ENCODE peak calls at places on chromosomes 1 and 21, in seven cellular contexts. One of them, this sample, is unnamed.

GRCh38 chr1:56911098-56911497 is 54.7 kb downstream of the C8B start:
- DNase-seq in body of pancreas: no peak
- DNase-seq in astrocyte: peak
- DNase-seq in lower lobe of right lung: no peak
- DNase-seq in fibroblast of lung: peak
- DNase-seq in HCT116: no peak
- DNase-seq in RWPE1: peak
- DNase-seq in this sample: peak

GRCh38 chr1:24084050-24084449 is 27.9 kb downstream of the MYOM3 start:
- DNase-seq in RWPE1: no peak
- DNase-seq in HCT116: no peak
- DNase-seq in fibroblast of lung: no peak
- DNase-seq in astrocyte: no peak
- DNase-seq in body of pancreas: no peak
- DNase-seq in lower lobe of right lung: peak
- DNase-seq in this sample: no peak

GRCh38 chr1:203227684-203228083 is 1.8 kb downstream of the CHIT1 start:
- DNase-seq in fibroblast of lung: no peak
- DNase-seq in RWPE1: no peak
- DNase-seq in astrocyte: no peak
- DNase-seq in lower lobe of right lung: no peak
- DNase-seq in body of pancreas: no peak
- DNase-seq in HCT116: no peak
- DNase-seq in this sample: no peak

GRCh38 chr21:28229811-28230210 is 762.9 kb downstream of the LTN1 start:
- DNase-seq in lower lobe of right lung: no peak
- DNase-seq in astrocyte: peak
- DNase-seq in body of pancreas: no peak
- DNase-seq in fibroblast of lung: peak
- DNase-seq in RWPE1: peak
- DNase-seq in HCT116: no peak
- DNase-seq in this sample: peak

GRCh38 chr1:117838911-117839310 is 90.5 kb downstream of the GDAP2 start:
- DNase-seq in RWPE1: no peak
- DNase-seq in HCT116: no peak
- DNase-seq in body of pancreas: no peak
- DNase-seq in lower lobe of right lung: no peak
- DNase-seq in fibroblast of lung: peak
- DNase-seq in astrocyte: peak
- DNase-seq in this sample: peak

GRCh38 chr1:38589036-38589435 is 270.5 kb downstream of the RRAGC start:
- DNase-seq in fibroblast of lung: peak
- DNase-seq in HCT116: no peak
- DNase-seq in astrocyte: peak
- DNase-seq in body of pancreas: peak
- DNase-seq in RWPE1: peak
- DNase-seq in lower lobe of right lung: no peak
- DNase-seq in this sample: peak

GRCh38 chr1:55826413-55827080 is 611.4 kb upstream of the USP24 start:
- DNase-seq in fibroblast of lung: no peak
- DNase-seq in lower lobe of right lung: no peak
- DNase-seq in astrocyte: no peak
- DNase-seq in body of pancreas: no peak
- DNase-seq in RWPE1: no peak
- DNase-seq in HCT116: no peak
- DNase-seq in this sample: no peak

GRCh38 chr1:38578444-38578951 is 281.1 kb downstream of the RRAGC start:
- DNase-seq in HCT116: no peak
- DNase-seq in body of pancreas: no peak
- DNase-seq in astrocyte: no peak
- DNase-seq in RWPE1: no peak
- DNase-seq in lower lobe of right lung: peak
- DNase-seq in fibroblast of lung: no peak
- DNase-seq in this sample: no peak

GRCh38 chr1:119374208-119374877 is 5.8 kb downstream of the HAO2 start:
- DNase-seq in HCT116: no peak
- DNase-seq in body of pancreas: no peak
- DNase-seq in astrocyte: peak
- DNase-seq in RWPE1: no peak
- DNase-seq in fibroblast of lung: no peak
- DNase-seq in lower lobe of right lung: no peak
- DNase-seq in this sample: no peak

GRCh38 chr1:55287732-55288131 is 72.6 kb upstream of the USP24 start:
- DNase-seq in body of pancreas: no peak
- DNase-seq in lower lobe of right lung: no peak
- DNase-seq in HCT116: no peak
- DNase-seq in astrocyte: no peak
- DNase-seq in RWPE1: no peak
- DNase-seq in fibroblast of lung: no peak
- DNase-seq in this sample: no peak

GRCh38 chr1:54278941-54279422 is 79.0 kb downstream of the MRPL37 start:
- DNase-seq in fibroblast of lung: peak
- DNase-seq in body of pancreas: peak
- DNase-seq in astrocyte: peak
- DNase-seq in HCT116: no peak
- DNase-seq in RWPE1: no peak
- DNase-seq in lower lobe of right lung: no peak
- DNase-seq in this sample: no peak

GRCh38 chr1:87878873-87879272 is 550.2 kb downstream of the LMO4 start:
- DNase-seq in body of pancreas: no peak
- DNase-seq in fibroblast of lung: peak
- DNase-seq in astrocyte: no peak
- DNase-seq in HCT116: no peak
- DNase-seq in lower lobe of right lung: no peak
- DNase-seq in RWPE1: no peak
- DNase-seq in this sample: no peak

GRCh38 chr1:26768755-26769154 is 19.0 kb upstream of the PIGV start:
- DNase-seq in HCT116: no peak
- DNase-seq in RWPE1: no peak
- DNase-seq in lower lobe of right lung: no peak
- DNase-seq in body of pancreas: peak
- DNase-seq in fibroblast of lung: peak
- DNase-seq in astrocyte: peak
- DNase-seq in this sample: peak

GRCh38 chr1:11569551-11569950 is 84.7 kb downstream of the FBXO2 start:
- DNase-seq in body of pancreas: no peak
- DNase-seq in astrocyte: no peak
- DNase-seq in HCT116: no peak
- DNase-seq in RWPE1: peak
- DNase-seq in fibroblast of lung: no peak
- DNase-seq in lower lobe of right lung: no peak
- DNase-seq in this sample: no peak

GRCh38 chr1:6234502-6235295 is 1.1 kb downstream of the ICMT start:
- DNase-seq in HCT116: no peak
- DNase-seq in lower lobe of right lung: no peak
- DNase-seq in fibroblast of lung: no peak
- DNase-seq in astrocyte: peak
- DNase-seq in body of pancreas: no peak
- DNase-seq in RWPE1: no peak
- DNase-seq in this sample: no peak

GRCh38 chr1:244896550-244896949 is 32.2 kb upstream of the HNRNPU start:
- DNase-seq in RWPE1: no peak
- DNase-seq in astrocyte: peak
- DNase-seq in HCT116: no peak
- DNase-seq in fibroblast of lung: peak
- DNase-seq in lower lobe of right lung: no peak
- DNase-seq in body of pancreas: no peak
- DNase-seq in this sample: peak

GRCh38 chr1:62058951-62059350 is 135.7 kb upstream of the L1TD1 start:
- DNase-seq in RWPE1: no peak
- DNase-seq in fibroblast of lung: no peak
- DNase-seq in lower lobe of right lung: no peak
- DNase-seq in astrocyte: no peak
- DNase-seq in body of pancreas: no peak
- DNase-seq in HCT116: no peak
- DNase-seq in this sample: no peak

GRCh38 chr21:28521932-28522826 is 470.5 kb downstream of the LTN1 start:
- DNase-seq in RWPE1: no peak
- DNase-seq in fibroblast of lung: peak
- DNase-seq in astrocyte: no peak
- DNase-seq in HCT116: no peak
- DNase-seq in body of pancreas: no peak
- DNase-seq in lower lobe of right lung: no peak
- DNase-seq in this sample: no peak

GRCh38 chr1:23524716-23525401 is 6.2 kb downstream of the E2F2 start:
- DNase-seq in body of pancreas: no peak
- DNase-seq in HCT116: no peak
- DNase-seq in lower lobe of right lung: no peak
- DNase-seq in fibroblast of lung: no peak
- DNase-seq in astrocyte: no peak
- DNase-seq in RWPE1: no peak
- DNase-seq in this sample: no peak

GRCh38 chr1:205714190-205714905 is 34.0 kb upstream of the SLC45A3 start:
- DNase-seq in body of pancreas: no peak
- DNase-seq in lower lobe of right lung: no peak
- DNase-seq in HCT116: no peak
- DNase-seq in RWPE1: peak
- DNase-seq in astrocyte: no peak
- DNase-seq in fibroblast of lung: peak
- DNase-seq in this sample: peak

GRCh38 chr21:29360799-29361765 is 62.4 kb downstream of the BACH1 start:
- DNase-seq in fibroblast of lung: no peak
- DNase-seq in RWPE1: no peak
- DNase-seq in HCT116: no peak
- DNase-seq in astrocyte: no peak
- DNase-seq in body of pancreas: peak
- DNase-seq in lower lobe of right lung: no peak
- DNase-seq in this sample: no peak

GRCh38 chr1:234875953-234876814 is 252.5 kb downstream of the TOMM20 start:
- DNase-seq in HCT116: no peak
- DNase-seq in fibroblast of lung: peak
- DNase-seq in RWPE1: no peak
- DNase-seq in lower lobe of right lung: peak
- DNase-seq in body of pancreas: peak
- DNase-seq in astrocyte: peak
- DNase-seq in this sample: no peak

GRCh38 chr1:9755441-9755995 is 68.2 kb downstream of the CLSTN1 start:
- DNase-seq in HCT116: no peak
- DNase-seq in astrocyte: no peak
- DNase-seq in body of pancreas: no peak
- DNase-seq in fibroblast of lung: no peak
- DNase-seq in lower lobe of right lung: no peak
- DNase-seq in RWPE1: no peak
- DNase-seq in this sample: no peak
- H3K27ac ChIP-seq in HCT116: no peak
- H3K27ac ChIP-seq in astrocyte: peak
- H3K27ac ChIP-seq in body of pancreas: no peak
- H3K27ac ChIP-seq in fibroblast of lung: no peak
- H3K27ac ChIP-seq in lower lobe of right lung: no peak
- H3K27ac ChIP-seq in RWPE1: peak
- H3K27ac ChIP-seq in this sample: peak

GRCh38 chr1:114262314-114262960 is 108.8 kb upstream of the SYT6 start:
- DNase-seq in RWPE1: no peak
- DNase-seq in HCT116: no peak
- DNase-seq in astrocyte: no peak
- DNase-seq in body of pancreas: no peak
- DNase-seq in fibroblast of lung: no peak
- DNase-seq in lower lobe of right lung: no peak
- DNase-seq in this sample: no peak

GRCh38 chr1:114258633-114259032 is 105.0 kb upstream of the SYT6 start:
- DNase-seq in HCT116: no peak
- DNase-seq in fibroblast of lung: no peak
- DNase-seq in lower lobe of right lung: no peak
- DNase-seq in body of pancreas: no peak
- DNase-seq in RWPE1: no peak
- DNase-seq in astrocyte: no peak
- DNase-seq in this sample: no peak

GRCh38 chr1:114263343-114263742 is 109.7 kb upstream of the SYT6 start:
- DNase-seq in fibroblast of lung: no peak
- DNase-seq in lower lobe of right lung: no peak
- DNase-seq in HCT116: no peak
- DNase-seq in body of pancreas: no peak
- DNase-seq in RWPE1: no peak
- DNase-seq in astrocyte: no peak
- DNase-seq in this sample: no peak

GRCh38 chr1:114259517-114260160 is 106.0 kb upstream of the SYT6 start:
- DNase-seq in body of pancreas: no peak
- DNase-seq in RWPE1: no peak
- DNase-seq in HCT116: no peak
- DNase-seq in lower lobe of right lung: no peak
- DNase-seq in fibroblast of lung: no peak
- DNase-seq in astrocyte: no peak
- DNase-seq in this sample: no peak

GRCh38 chr1:114260805-114261488 is 107.3 kb upstream of the SYT6 start:
- DNase-seq in HCT116: no peak
- DNase-seq in astrocyte: no peak
- DNase-seq in fibroblast of lung: no peak
- DNase-seq in lower lobe of right lung: no peak
- DNase-seq in RWPE1: no peak
- DNase-seq in body of pancreas: no peak
- DNase-seq in this sample: no peak
- TF ChIP-seq CTCF in HCT116: no peak
- TF ChIP-seq CTCF in astrocyte: no peak
- TF ChIP-seq CTCF in fibroblast of lung: no peak
- TF ChIP-seq CTCF in lower lobe of right lung: no peak
- TF ChIP-seq CTCF in RWPE1: no peak
- TF ChIP-seq CTCF in body of pancreas: no peak
- TF ChIP-seq CTCF in this sample: no peak

DNA sequence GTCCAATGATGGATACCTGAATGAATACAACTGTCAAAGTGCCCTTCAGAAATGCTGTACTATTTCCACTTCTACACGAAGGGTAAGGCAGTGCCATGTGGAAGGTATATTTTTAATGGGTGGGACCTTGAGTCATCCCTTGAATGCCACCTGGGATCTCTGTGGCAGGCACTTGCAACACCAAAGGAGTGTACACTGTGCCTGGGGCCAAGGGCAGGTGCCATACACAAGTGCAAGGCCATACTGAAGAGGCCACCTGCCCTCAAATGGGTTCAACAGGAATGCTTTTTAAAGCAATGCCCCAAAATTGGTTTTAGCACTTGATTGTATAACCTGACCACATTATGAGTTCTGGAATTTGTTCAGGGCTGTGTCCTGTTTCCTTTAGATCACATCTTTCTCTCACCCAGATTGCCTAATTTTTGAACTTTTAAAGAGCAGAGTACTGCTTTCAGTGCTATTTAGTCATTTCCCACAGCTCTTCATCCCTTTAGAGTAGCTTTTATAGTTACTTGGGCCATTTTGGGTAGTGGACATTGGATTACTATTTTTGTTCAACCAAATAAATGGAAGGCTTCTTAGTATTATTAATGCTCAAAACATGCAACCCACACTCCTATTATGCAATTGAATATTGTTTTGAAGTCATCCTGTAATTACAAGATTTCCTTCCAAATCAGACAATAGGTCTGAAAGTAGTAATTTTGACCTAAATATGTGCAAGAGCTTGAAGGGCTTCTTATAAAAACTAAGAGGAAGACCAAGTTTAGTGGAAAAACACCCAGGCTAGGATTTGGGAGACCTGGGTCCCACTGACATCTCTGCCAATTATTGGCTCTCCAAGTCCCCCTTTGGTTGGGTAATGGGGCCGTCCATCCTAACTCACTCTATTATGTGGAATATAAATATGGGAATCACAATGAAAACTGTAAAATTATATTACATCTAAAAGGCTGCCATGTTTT is 57.2 kb downstream of the LEPR start:
- DNase-seq in HCT116: no peak
- DNase-seq in RWPE1: no peak
- DNase-seq in fibroblast of lung: no peak
- DNase-seq in lower lobe of right lung: no peak
- DNase-seq in astrocyte: no peak
- DNase-seq in body of pancreas: no peak
- DNase-seq in this sample: no peak
- H3K27ac ChIP-seq in HCT116: no peak
- H3K27ac ChIP-seq in RWPE1: no peak
- H3K27ac ChIP-seq in fibroblast of lung: no peak
- H3K27ac ChIP-seq in lower lobe of right lung: no peak
- H3K27ac ChIP-seq in astrocyte: no peak
- H3K27ac ChIP-seq in body of pancreas: no peak
- H3K27ac ChIP-seq in this sample: no peak

GRCh38 chr1:224521904-224522734 is 87.5 kb upstream of the WDR26 start:
- DNase-seq in lower lobe of right lung: no peak
- DNase-seq in RWPE1: no peak
- DNase-seq in astrocyte: no peak
- DNase-seq in fibroblast of lung: no peak
- DNase-seq in body of pancreas: no peak
- DNase-seq in HCT116: no peak
- DNase-seq in this sample: no peak
- TF ChIP-seq CTCF in lower lobe of right lung: no peak
- TF ChIP-seq CTCF in RWPE1: no peak
- TF ChIP-seq CTCF in astrocyte: no peak
- TF ChIP-seq CTCF in fibroblast of lung: no peak
- TF ChIP-seq CTCF in body of pancreas: no peak
- TF ChIP-seq CTCF in HCT116: peak
- TF ChIP-seq CTCF in this sample: peak